ENCODE peak calls at places on chromosomes 1 and 21, in five cellular contexts. One of them, this sample, is unnamed.

GRCh38 chr1:62530516-62531154 is 66.7 kb upstream of the ANGPTL3 start:
- DNase-seq in thoracic aorta: no peak
- DNase-seq in cardiac muscle cell: peak; percentile 73
- DNase-seq in uterus: no peak
- DNase-seq in body of pancreas: peak; percentile 78
- DNase-seq in this sample: peak; percentile 69

GRCh38 chr1:227897704-227898438 is 49.9 kb downstream of the WNT9A start:
- DNase-seq in thoracic aorta: peak; percentile 1
- DNase-seq in cardiac muscle cell: no peak
- DNase-seq in uterus: peak; percentile 10
- DNase-seq in body of pancreas: peak; percentile 3
- DNase-seq in this sample: no peak

GRCh38 chr1:2859881-2860430 is 58.5 kb upstream of the TTC34 start:
- DNase-seq in thoracic aorta: no peak
- DNase-seq in cardiac muscle cell: no peak
- DNase-seq in uterus: no peak
- DNase-seq in body of pancreas: no peak
- DNase-seq in this sample: no peak

GRCh38 chr1:2543543-2544092 is 12.6 kb upstream of the TNFRSF14 start:
- DNase-seq in thoracic aorta: no peak
- DNase-seq in cardiac muscle cell: peak; percentile 46
- DNase-seq in uterus: no peak
- DNase-seq in body of pancreas: no peak
- DNase-seq in this sample: no peak

GRCh38 chr1:66283583-66284041 is 250.3 kb upstream of the SGIP1 start:
- DNase-seq in thoracic aorta: no peak
- DNase-seq in cardiac muscle cell: no peak
- DNase-seq in uterus: no peak
- DNase-seq in body of pancreas: no peak
- DNase-seq in this sample: no peak

GRCh38 chr1:234980224-234980656 is 148.4 kb downstream of the TOMM20 start:
- DNase-seq in thoracic aorta: no peak
- DNase-seq in cardiac muscle cell: no peak
- DNase-seq in uterus: no peak
- DNase-seq in body of pancreas: no peak
- DNase-seq in this sample: no peak

GRCh38 chr1:218665216-218665615 is 320.1 kb downstream of the TGFB2 start:
- DNase-seq in thoracic aorta: peak; percentile 51
- DNase-seq in cardiac muscle cell: no peak
- DNase-seq in uterus: peak; percentile 31
- DNase-seq in body of pancreas: peak; percentile 12
- DNase-seq in this sample: peak; percentile 83

GRCh38 chr1:25039229-25039628 is 109.2 kb upstream of the RUNX3 start:
- DNase-seq in thoracic aorta: no peak
- DNase-seq in cardiac muscle cell: no peak
- DNase-seq in uterus: no peak
- DNase-seq in body of pancreas: no peak
- DNase-seq in this sample: no peak

GRCh38 chr1:198088360-198089071 is 68.3 kb upstream of the NEK7 start:
- DNase-seq in thoracic aorta: no peak
- DNase-seq in cardiac muscle cell: peak; percentile 67
- DNase-seq in uterus: no peak
- DNase-seq in body of pancreas: no peak
- DNase-seq in this sample: no peak

GRCh38 chr1:175152006-175152652 is 40.4 kb downstream of the KIAA0040 start:
- DNase-seq in thoracic aorta: no peak
- DNase-seq in cardiac muscle cell: peak; percentile 74
- DNase-seq in uterus: peak; percentile 51
- DNase-seq in body of pancreas: peak; percentile 77
- DNase-seq in this sample: no peak

GRCh38 chr1:209648931-209649776 is 3.1 kb downstream of the LAMB3 start:
- DNase-seq in thoracic aorta: no peak
- DNase-seq in cardiac muscle cell: no peak
- DNase-seq in uterus: no peak
- DNase-seq in body of pancreas: no peak
- DNase-seq in this sample: no peak

GRCh38 chr21:43005635-43006034 is 31.3 kb downstream of the PKNOX1 start:
- DNase-seq in thoracic aorta: no peak
- DNase-seq in cardiac muscle cell: no peak
- DNase-seq in uterus: no peak
- DNase-seq in body of pancreas: peak; percentile 84
- DNase-seq in this sample: no peak

GRCh38 chr21:35342440-35342839 is 293.3 kb upstream of the RUNX1 start:
- DNase-seq in thoracic aorta: no peak
- DNase-seq in cardiac muscle cell: no peak
- DNase-seq in uterus: no peak
- DNase-seq in body of pancreas: no peak
- DNase-seq in this sample: no peak

GRCh38 chr1:172141351-172142000 is 279.0 kb upstream of the C1orf105 start:
- DNase-seq in thoracic aorta: no peak
- DNase-seq in cardiac muscle cell: no peak
- DNase-seq in uterus: no peak
- DNase-seq in body of pancreas: no peak
- DNase-seq in this sample: no peak

GRCh38 chr1:233993651-233994050 is 89.2 kb downstream of the SLC35F3 start:
- DNase-seq in thoracic aorta: no peak
- DNase-seq in cardiac muscle cell: no peak
- DNase-seq in uterus: no peak
- DNase-seq in body of pancreas: peak; percentile 16
- DNase-seq in this sample: no peak

GRCh38 chr1:7984826-7985225 is 23.3 kb downstream of the PARK7 start:
- DNase-seq in thoracic aorta: no peak
- DNase-seq in cardiac muscle cell: no peak
- DNase-seq in uterus: no peak
- DNase-seq in body of pancreas: no peak
- DNase-seq in this sample: no peak

GRCh38 chr1:243287652-243288051 is 31.8 kb downstream of the SDCCAG8 start:
- DNase-seq in thoracic aorta: no peak
- DNase-seq in cardiac muscle cell: no peak
- DNase-seq in uterus: no peak
- DNase-seq in body of pancreas: no peak
- DNase-seq in this sample: no peak

GRCh38 chr1:174795806-174796205 is 203.9 kb upstream of the CACYBP start:
- DNase-seq in thoracic aorta: no peak
- DNase-seq in cardiac muscle cell: no peak
- DNase-seq in uterus: no peak
- DNase-seq in body of pancreas: no peak
- DNase-seq in this sample: no peak

GRCh38 chr1:198823626-198824025 is 184.8 kb downstream of the PTPRC start:
- DNase-seq in thoracic aorta: no peak
- DNase-seq in cardiac muscle cell: no peak
- DNase-seq in uterus: no peak
- DNase-seq in body of pancreas: no peak
- DNase-seq in this sample: no peak

GRCh38 chr1:203181586-203182376 is 4.7 kb downstream of the CHI3L1 start:
- DNase-seq in thoracic aorta: no peak
- DNase-seq in cardiac muscle cell: no peak
- DNase-seq in uterus: no peak
- DNase-seq in body of pancreas: no peak
- DNase-seq in this sample: no peak

GRCh38 chr1:112731451-112731850 is 16.3 kb upstream of the PPM1J start:
- DNase-seq in thoracic aorta: no peak
- DNase-seq in cardiac muscle cell: no peak
- DNase-seq in uterus: no peak
- DNase-seq in body of pancreas: no peak
- DNase-seq in this sample: no peak

DNA sequence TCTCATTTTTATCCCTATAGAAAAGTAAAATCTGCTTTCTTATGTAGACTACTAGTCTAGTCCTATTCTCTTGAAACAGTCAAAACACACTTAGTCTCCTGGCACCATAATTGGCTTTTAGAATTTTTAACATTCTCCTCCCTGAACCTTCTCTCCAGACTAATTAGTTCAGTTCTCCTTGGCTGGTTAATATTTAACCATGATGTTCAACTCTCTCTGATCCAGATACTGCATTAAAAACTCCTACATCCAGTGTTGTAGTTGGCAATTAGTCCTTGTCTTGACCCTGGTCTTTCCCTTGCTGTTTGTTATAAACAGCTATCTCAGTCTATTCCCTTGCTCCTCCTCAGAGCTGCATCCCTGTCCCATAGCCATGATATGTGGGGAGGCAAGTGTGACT is 422.9 kb upstream of the BEND5 start:
- DNase-seq in thoracic aorta: no peak
- DNase-seq in cardiac muscle cell: no peak
- DNase-seq in uterus: no peak
- DNase-seq in body of pancreas: no peak
- DNase-seq in this sample: no peak
- H3K9me3 ChIP-seq in thoracic aorta: no peaks in the 10 kb centered on the region
- H3K9me3 ChIP-seq in cardiac muscle cell: no peaks in the 10 kb centered on the region
- H3K9me3 ChIP-seq in uterus: no peaks in the 10 kb centered on the region
- H3K9me3 ChIP-seq in body of pancreas: no peaks in the 10 kb centered on the region
- H3K9me3 ChIP-seq in this sample: peaks cover 5% of the 10 kb centered on the region

GRCh38 chr1:98791498-98791897 is 130.0 kb downstream of the SNX7 start:
- DNase-seq in thoracic aorta: no peak
- DNase-seq in cardiac muscle cell: no peak
- DNase-seq in uterus: no peak
- DNase-seq in body of pancreas: no peak
- DNase-seq in this sample: no peak

GRCh38 chr1:98796049-98796448 is 134.5 kb downstream of the SNX7 start:
- DNase-seq in thoracic aorta: no peak
- DNase-seq in cardiac muscle cell: no peak
- DNase-seq in uterus: no peak
- DNase-seq in body of pancreas: no peak
- DNase-seq in this sample: no peak

GRCh38 chr1:98793136-98793535 is 131.6 kb downstream of the SNX7 start:
- DNase-seq in thoracic aorta: no peak
- DNase-seq in cardiac muscle cell: no peak
- DNase-seq in uterus: no peak
- DNase-seq in body of pancreas: no peak
- DNase-seq in this sample: no peak

GRCh38 chr1:98792123-98792522 is 130.6 kb downstream of the SNX7 start:
- DNase-seq in thoracic aorta: no peak
- DNase-seq in cardiac muscle cell: no peak
- DNase-seq in uterus: no peak
- DNase-seq in body of pancreas: no peak
- DNase-seq in this sample: no peak

DNA sequence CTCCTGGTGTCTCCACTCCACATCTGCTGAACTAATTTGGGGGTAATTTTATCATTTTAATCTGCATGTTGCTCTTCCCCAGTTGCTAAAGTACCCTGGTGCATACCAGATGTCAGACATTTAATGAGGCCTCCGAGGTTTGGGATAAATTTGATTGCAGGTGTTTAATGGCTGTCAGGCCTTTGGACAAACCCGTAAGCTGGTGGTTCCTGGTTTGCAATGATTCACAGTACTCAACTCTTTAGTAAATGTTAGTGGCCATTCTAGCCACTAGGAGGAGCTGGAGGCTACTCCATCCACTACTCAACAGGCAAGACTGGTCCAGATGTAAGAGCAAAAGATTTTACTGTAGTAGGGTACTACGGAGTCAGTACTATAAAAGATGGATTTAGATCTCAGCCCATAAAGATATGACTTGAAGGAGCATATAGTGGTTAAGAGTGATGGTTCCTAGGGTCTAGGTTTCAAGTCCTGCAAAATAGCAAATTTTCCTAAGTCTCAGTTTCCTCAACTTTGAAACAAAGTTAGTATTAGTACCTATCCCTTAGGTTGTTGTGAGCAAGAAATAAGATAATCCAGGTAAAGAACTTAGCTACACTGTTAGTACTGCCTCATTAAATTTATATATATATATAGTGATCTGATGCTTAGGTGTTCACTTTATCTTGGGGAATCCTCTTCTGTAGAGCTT is 132.8 kb downstream of the SNX7 start:
- DNase-seq in thoracic aorta: no peak
- DNase-seq in cardiac muscle cell: peak; percentile 75
- DNase-seq in uterus: peak; percentile 14
- DNase-seq in body of pancreas: peak; percentile 43
- DNase-seq in this sample: no peak
- TF ChIP-seq CTCF in thoracic aorta: peak; percentile 30
- TF ChIP-seq CTCF in cardiac muscle cell: peak; percentile 82
- TF ChIP-seq CTCF in uterus: peak; percentile 20
- TF ChIP-seq CTCF in body of pancreas: peak; percentile 65
- TF ChIP-seq CTCF in this sample: peak; percentile 28

DNA sequence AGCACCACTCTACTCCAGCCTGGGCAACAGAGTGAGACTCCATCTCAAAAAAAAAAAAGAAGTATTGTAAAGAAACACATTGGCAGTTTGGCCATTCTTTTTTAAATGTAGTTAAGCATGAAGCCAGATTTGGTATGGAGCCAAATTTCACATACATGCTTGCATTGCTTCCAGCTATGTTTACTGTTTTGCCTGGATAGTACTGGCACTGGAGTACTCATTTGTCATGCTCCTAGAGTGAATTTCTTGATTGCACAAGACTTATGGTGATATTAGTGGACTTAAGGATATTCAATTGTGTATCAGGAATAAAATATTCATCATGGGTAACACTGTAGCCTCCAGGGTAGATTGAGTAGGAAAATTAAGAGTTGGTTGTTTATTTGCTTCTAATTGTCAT is 24.4 kb upstream of the SLC9A1 start:
- DNase-seq in thoracic aorta: no peak
- DNase-seq in cardiac muscle cell: no peak
- DNase-seq in uterus: no peak
- DNase-seq in body of pancreas: no peak
- DNase-seq in this sample: no peak
- H3K9me3 ChIP-seq in thoracic aorta: no peaks in the 10 kb centered on the region
- H3K9me3 ChIP-seq in cardiac muscle cell: no peaks in the 10 kb centered on the region
- H3K9me3 ChIP-seq in uterus: no peaks in the 10 kb centered on the region
- H3K9me3 ChIP-seq in body of pancreas: no peaks in the 10 kb centered on the region
- H3K9me3 ChIP-seq in this sample: no peaks in the 10 kb centered on the region

GRCh38 chr1:236795035-236795756 is at the start of gene MTR:
- DNase-seq in thoracic aorta: peak; percentile 98
- DNase-seq in cardiac muscle cell: peak; percentile 98
- DNase-seq in uterus: peak; percentile 98
- DNase-seq in body of pancreas: peak; percentile 99
- DNase-seq in this sample: peak; percentile 95
- TF ChIP-seq CTCF in thoracic aorta: no peak
- TF ChIP-seq CTCF in cardiac muscle cell: no peak
- TF ChIP-seq CTCF in uterus: no peak
- TF ChIP-seq CTCF in body of pancreas: no peak
- TF ChIP-seq CTCF in this sample: no peak

This sample was measured in ascending aorta.